ENCODE peak calls at places on chromosomes 3 and 15, in ten cellular contexts. X, D, F, J, W, C, E, B, P and Q are unnamed samples.

GRCh38 chr15:95105229-95105628 is 873.9 kb downstream of the MCTP2 start:
- DNase-seq in D (peak; percentile 32), E (peak; percentile 72), B (no peak), W (peak; percentile 75), F (peak; percentile 37), J (no peak), X (no peak), P (peak; percentile 51), C (no peak), Q (no peak)

GRCh38 chr3:142417302-142417701 is 30.5 kb downstream of the XRN1 start:
- DNase-seq in P (no peak), X (no peak), J (no peak), C (no peak), B (no peak), E (no peak), W (no peak), F (no peak), D (no peak), Q (no peak)

GRCh38 chr3:98763076-98763475 is at the start of gene ST3GAL6:
- DNase-seq in F (peak; percentile 86), P (peak; percentile 84), W (peak; percentile 49), X (no peak), E (peak; percentile 42), B (no peak), D (peak; percentile 54), J (no peak), C (peak; percentile 39), Q (peak; percentile 45)

GRCh38 chr3:161859870-161860450 is 363.4 kb downstream of the OTOL1 start:
- DNase-seq in C (no peak), P (no peak), J (no peak), F (no peak), E (no peak), X (no peak), B (no peak), W (no peak), D (no peak), Q (no peak)

GRCh38 chr3:127394031-127394430 is 106.2 kb upstream of the PRR20G start:
- DNase-seq in J (no peak), W (no peak), B (peak; percentile 48), E (no peak), C (no peak), P (no peak), D (no peak), F (no peak), X (no peak), Q (no peak)

GRCh38 chr3:32457971-32458471 is 44.6 kb downstream of the CMTM6 start:
- DNase-seq in J (no peak), C (no peak), D (no peak), F (no peak), W (no peak), E (no peak), X (no peak), B (no peak), P (no peak), Q (no peak)

GRCh38 chr15:78625621-78626280 is 5.0 kb upstream of the CHRNA3 start:
- DNase-seq in W (no peak), C (no peak), X (no peak), P (no peak), D (no peak), J (no peak), E (no peak), B (peak; percentile 44), F (no peak), Q (no peak)

GRCh38 chr3:22401499-22401898 is 650.5 kb upstream of the ZNF385D start:
- DNase-seq in B (no peak), C (no peak), E (no peak), X (no peak), P (no peak), D (no peak), W (no peak), F (no peak), J (no peak), Q (no peak)

GRCh38 chr3:63521657-63522056 is 130.8 kb upstream of the SNTN start:
- DNase-seq in X (no peak), E (no peak), B (no peak), C (no peak), P (no peak), J (no peak), F (no peak), W (no peak), D (no peak), Q (no peak)

GRCh38 chr15:29099131-29099880 is 170.3 kb downstream of the NSMCE3 start:
- DNase-seq in B (no peak), F (no peak), X (no peak), W (no peak), E (no peak), J (no peak), D (no peak), P (no peak), C (no peak), Q (no peak)

GRCh38 chr3:155325263-155325835 is 31.9 kb upstream of the STRIT1 start:
- DNase-seq in W (no peak), E (no peak), B (no peak), P (no peak), D (no peak), C (peak; percentile 67), J (no peak), F (no peak), X (no peak), Q (no peak)
- TF ChIP-seq CTCF in W (no peak), E (peak; percentile 8), B (no peak), P (peak; percentile 21), D (peak; percentile 25), C (peak; percentile 50), J (peak; percentile 35), F (peak; percentile 10), X (peak; percentile 32), Q (no peak)

GRCh38 chr15:41856262-41856661 is 17.6 kb downstream of the PLA2G4B start:
- DNase-seq in F (no peak), E (no peak), C (no peak), W (no peak), P (no peak), X (no peak), B (no peak), J (no peak), D (no peak), Q (no peak)

GRCh38 chr15:41857316-41857715 is 18.7 kb downstream of the PLA2G4B start:
- DNase-seq in P (no peak), F (no peak), J (no peak), D (no peak), X (no peak), C (no peak), W (no peak), B (no peak), E (no peak), Q (no peak)

GRCh38 chr15:41860049-41860828 is 21.6 kb downstream of the PLA2G4B start:
- DNase-seq in B (no peak), E (no peak), X (peak; percentile 51), C (no peak), D (no peak), P (no peak), F (peak; percentile 5), J (peak; percentile 49), W (no peak), Q (no peak)

GRCh38 chr15:41856716-41857115 is 18.1 kb downstream of the PLA2G4B start:
- DNase-seq in F (no peak), W (no peak), B (no peak), P (no peak), E (no peak), C (no peak), X (no peak), D (no peak), J (no peak), Q (no peak)

GRCh38 chr15:41858756-41859155 is 20.1 kb downstream of the PLA2G4B start:
- DNase-seq in D (no peak), E (no peak), X (no peak), J (no peak), W (no peak), P (no peak), B (no peak), F (no peak), C (no peak), Q (no peak)
- TF ChIP-seq CTCF in D (no peak), E (no peak), X (no peak), J (no peak), W (no peak), P (no peak), B (no peak), F (no peak), C (no peak), Q (no peak)

GRCh38 chr15:38864122-38864521 is 299.5 kb upstream of the RASGRP1 start:
- DNase-seq in W (no peak), F (no peak), B (no peak), C (no peak), E (no peak), J (no peak), D (no peak), X (no peak), P (no peak), Q (no peak)
- TF ChIP-seq CTCF in W (no peak), F (no peak), B (no peak), C (no peak), E (peak; percentile 8), J (no peak), D (peak; percentile 17), X (no peak), P (peak; percentile 17), Q (no peak)

DNA sequence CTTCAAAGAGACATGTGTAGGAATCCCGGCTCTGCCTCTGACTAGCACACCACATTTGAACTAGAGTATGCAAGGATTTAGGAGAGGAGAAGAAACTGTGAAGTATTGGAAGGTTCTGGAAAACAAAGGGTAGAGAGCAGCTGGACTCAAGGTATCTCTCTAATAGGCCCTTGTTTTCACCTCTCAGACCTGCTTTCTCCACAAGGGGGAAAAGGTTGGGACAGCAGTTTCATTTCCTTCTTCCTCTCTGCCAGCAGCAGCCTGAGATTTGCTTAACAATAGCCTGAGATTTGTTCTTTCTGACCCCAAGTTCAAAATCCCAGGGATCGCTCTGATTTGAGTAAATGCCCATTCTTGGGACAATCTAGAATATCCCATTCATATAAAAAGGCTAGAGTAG is 430.6 kb upstream of the MCTP2 start:
- DNase-seq in J (no peak), E (no peak), C (no peak), F (no peak), D (no peak), B (no peak), P (no peak), X (no peak), W (no peak), Q (no peak)
- TF ChIP-seq CTCF in J (no peak), E (no peak), C (no peak), F (no peak), D (no peak), B (no peak), P (no peak), X (no peak), W (no peak), Q (no peak)

DNA sequence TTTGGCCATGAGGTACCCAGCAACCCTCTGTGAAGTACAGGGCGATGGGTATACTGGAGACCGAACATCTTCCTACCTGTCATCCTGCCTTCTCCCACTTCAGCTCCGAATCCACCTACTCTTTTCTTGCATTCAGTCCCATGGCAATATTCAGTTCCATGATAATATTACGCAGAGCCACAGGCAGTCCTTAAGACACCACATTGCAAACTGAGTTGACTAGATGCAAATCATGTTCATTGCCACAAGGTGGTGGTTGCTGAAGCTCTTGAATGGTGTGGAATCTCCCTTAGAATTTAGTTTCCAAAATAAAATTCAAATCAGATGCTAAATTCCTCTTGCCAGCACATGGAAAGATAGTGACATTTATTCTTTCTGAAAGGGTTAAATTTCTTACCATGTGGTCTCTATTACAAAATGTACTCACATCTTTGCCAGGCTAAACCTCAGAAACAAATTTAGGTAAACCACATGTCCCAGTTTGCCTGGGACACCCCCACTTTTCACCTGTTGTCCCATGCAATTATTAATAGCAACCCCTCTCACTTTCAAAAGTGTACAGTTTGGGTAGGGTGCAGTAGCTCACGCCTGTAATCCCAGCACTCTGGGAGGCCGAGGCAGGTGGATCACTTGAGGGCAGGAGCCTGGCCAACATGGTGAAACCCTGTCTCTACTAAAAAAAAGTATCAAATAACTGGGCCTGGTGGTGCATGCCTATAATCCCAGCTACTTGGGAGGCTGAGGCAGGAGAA is 1.7 kb upstream of the NME9 start:
- DNase-seq in C (peak; percentile 18), P (peak; percentile 34), J (no peak), B (no peak), F (peak; percentile 13), E (peak; percentile 35), D (peak; percentile 41), X (no peak), W (no peak), Q (no peak)
- TF ChIP-seq CTCF in C (peak; percentile 25), P (peak; percentile 32), J (peak; percentile 36), B (peak; percentile 9), F (peak; percentile 29), E (peak; percentile 16), D (peak; percentile 28), X (no peak), W (peak; percentile 44), Q (peak; percentile 3)